ENCODE peak calls at places on chromosome X, in seven cellular contexts. N is non-pigmented ciliary epithelial cell; M is activated CD8-positive, alpha-beta T cell treated with anti-CD3 and anti-CD28 coated beads for 36 hours; U is HT-29; G is pons; I is skeletal muscle cell; Y is LoVo. O is an unnamed sample.
A peak's percentile ranks its signal among the peaks of the same experiment; 100 is the strongest.

GRCh38 chrX:151801980-151802379 is 67.4 kb downstream of the CNGA2 start:
- DNase-seq in N (no peak), M (no peak), U (peak; percentile 55), G (no peak), I (no peak), Y (peak; percentile 3), O (no peak)

GRCh38 chrX:1118572-1119199 is 93.8 kb downstream of the CRLF2 start:
- DNase-seq in N (no peak), M (no peak), U (no peak), G (no peak), I (no peak), Y (no peak), O (no peak)

GRCh38 chrX:70134116-70134477 is 850 bp downstream of the IGBP1 start:
- DNase-seq in N (no peak), M (no peak), U (peak; percentile 59), G (no peak), I (no peak), Y (peak; percentile 25), O (no peak)

GRCh38 chrX:123884809-123885408 is 25.1 kb downstream of the XIAP start:
- DNase-seq in N (no peak), M (peak; percentile 36), U (peak; percentile 64), G (peak; percentile 28), I (no peak), Y (peak; percentile 46), O (peak; percentile 24)

GRCh38 chrX:47285762-47286320 is 53.0 kb downstream of the USP11 start:
- DNase-seq in N (no peak), M (peak; percentile 19), U (no peak), G (no peak), I (no peak), Y (no peak), O (no peak)

GRCh38 chrX:67619253-67619652 is 75.4 kb downstream of the AR start:
- DNase-seq in N (no peak), M (no peak), U (peak; percentile 6), G (no peak), I (peak; percentile 67), Y (peak; percentile 1), O (no peak)

GRCh38 chrX:20225488-20225833 is 41.2 kb downstream of the RPS6KA3 start:
- DNase-seq in N (no peak), M (no peak), U (no peak), G (no peak), I (no peak), Y (no peak), O (no peak)

GRCh38 chrX:109448539-109448938 is 33.3 kb downstream of the GUCY2F start:
- DNase-seq in N (no peak), M (no peak), U (no peak), G (peak; percentile 52), I (no peak), Y (no peak), O (no peak)

GRCh38 chrX:154019633-154020499 is at the start of gene IRAK1:
- DNase-seq in N (no peak), M (peak; percentile 51), U (peak; percentile 62), G (no peak), I (no peak), Y (peak; percentile 53), O (peak; percentile 57)

GRCh38 chrX:850471-850916 is 219.9 kb downstream of the SHOX start:
- DNase-seq in N (no peak), M (no peak), U (no peak), G (no peak), I (no peak), Y (no peak), O (no peak)

GRCh38 chrX:155874571-155875244 is 6.4 kb upstream of the VAMP7 start:
- DNase-seq in N (no peak), M (no peak), U (no peak), G (no peak), I (no peak), Y (no peak), O (no peak)

GRCh38 chrX:37888010-37888409 is 40.6 kb upstream of the DYNLT3 start:
- DNase-seq in N (no peak), M (no peak), U (no peak), G (no peak), I (no peak), Y (no peak), O (no peak)

GRCh38 chrX:4825550-4825949 is 1112.1 kb upstream of the PRKX start:
- DNase-seq in N (no peak), M (no peak), U (no peak), G (peak; percentile 20), I (no peak), Y (no peak), O (no peak)

GRCh38 chrX:150508461-150509367 is 59.7 kb upstream of the MTM1 start:
- DNase-seq in N (no peak), M (no peak), U (no peak), G (peak; percentile 49), I (no peak), Y (no peak), O (peak; percentile 86)

GRCh38 chrX:154654372-154654771 is 993 bp upstream of the CTAG2 start:
- DNase-seq in N (no peak), M (no peak), U (no peak), G (no peak), I (no peak), Y (no peak), O (no peak)

GRCh38 chrX:73828080-73828720 is 265.2 kb downstream of the CHIC1 start:
- DNase-seq in N (no peak), M (no peak), U (no peak), G (no peak), I (no peak), Y (no peak), O (no peak)

GRCh38 chrX:31058284-31058683 is 13.6 kb downstream of the FTHL17 start:
- DNase-seq in N (no peak), M (no peak), U (no peak), G (no peak), I (no peak), Y (no peak), O (no peak)

GRCh38 chrX:150977411-150978162 is 5.5 kb upstream of the HMGB3 start:
- DNase-seq in N (no peak), M (no peak), U (no peak), G (no peak), I (no peak), Y (no peak), O (no peak)

GRCh38 chrX:139211568-139212182 is 318.9 kb upstream of the F9 start:
- DNase-seq in N (no peak), M (no peak), U (no peak), G (no peak), I (no peak), Y (no peak), O (no peak)

GRCh38 chrX:149259241-149259640 is 245.9 kb downstream of the IDS start:
- DNase-seq in N (no peak), M (no peak), U (no peak), G (no peak), I (no peak), Y (no peak), O (no peak)

GRCh38 chrX:55220119-55220794 is at the start of gene PAGE5:
- DNase-seq in N (no peak), M (no peak), U (no peak), G (no peak), I (no peak), Y (no peak), O (no peak)

GRCh38 chrX:51215266-51215665 is 117.4 kb upstream of the NUDT10 start:
- DNase-seq in N (no peak), M (no peak), U (peak; percentile 2), G (no peak), I (no peak), Y (no peak), O (no peak)

GRCh38 chrX:131729295-131729694 is 185.4 kb downstream of the OR13H1 start:
- DNase-seq in N (no peak), M (no peak), U (peak; percentile 66), G (no peak), I (no peak), Y (no peak), O (peak; percentile 84)

GRCh38 chrX:149848855-149849254 is 32.1 kb upstream of the MAGEA8 start:
- DNase-seq in N (no peak), M (no peak), U (no peak), G (no peak), I (no peak), Y (no peak), O (no peak)